ENCODE peak calls at places on chromosomes 7 and 10, in eight cellular contexts. B, G, L, Q, M, P, N and H are unnamed samples.

GRCh38 chr7:116591202-116592040 is 66.6 kb downstream of the CAV1 start:
- DNase-seq in B (no peak), G (no peak), L (no peak), Q (no peak), M (no peak), P (no peak), N (no peak), H (no peak)

GRCh38 chr10:88499569-88500470 is 83.3 kb downstream of the RNLS start:
- DNase-seq in B (no peak), G (no peak), L (no peak), Q (no peak), M (no peak), P (no peak), N (no peak), H (no peak)

GRCh38 chr7:93897680-93898079 is 7.1 kb upstream of the TFPI2 start:
- DNase-seq in B (no peak), G (no peak), L (no peak), Q (no peak), M (no peak), P (no peak), N (no peak), H (no peak)

GRCh38 chr7:3754488-3755365 is 453.7 kb downstream of the SDK1 start:
- DNase-seq in B (no peak), G (no peak), L (no peak), Q (no peak), M (peak; percentile 70), P (no peak), N (no peak), H (peak; percentile 77)

GRCh38 chr10:101672536-101672935 is 22.4 kb downstream of the FBXW4 start:
- DNase-seq in B (no peak), G (no peak), L (no peak), Q (no peak), M (peak; percentile 39), P (no peak), N (no peak), H (peak; percentile 26)

GRCh38 chr10:7501157-7501556 is 90.3 kb upstream of the SFMBT2 start:
- DNase-seq in B (no peak), G (no peak), L (no peak), Q (no peak), M (no peak), P (no peak), N (no peak), H (no peak)

GRCh38 chr7:44706788-44707557 is 41.7 kb upstream of the ZMIZ2 start:
- DNase-seq in B (no peak), G (no peak), L (no peak), Q (no peak), M (no peak), P (no peak), N (no peak), H (no peak)

GRCh38 chr7:33459340-33459751 is 330.0 kb downstream of the BBS9 start:
- DNase-seq in B (no peak), G (peak; percentile 26), L (no peak), Q (no peak), M (no peak), P (no peak), N (no peak), H (no peak)

GRCh38 chr10:13399752-13400151 is 51.7 kb upstream of the SEPHS1 start:
- DNase-seq in B (no peak), G (no peak), L (no peak), Q (no peak), M (no peak), P (no peak), N (no peak), H (no peak)

GRCh38 chr10:3786295-3786981 is 1.4 kb upstream of the KLF6 start:
- DNase-seq in B (peak; percentile 60), G (peak; percentile 68), L (peak; percentile 38), Q (no peak), M (no peak), P (no peak), N (peak; percentile 24), H (no peak)

GRCh38 chr10:5485948-5486851 is 13.2 kb downstream of the CALML5 start:
- DNase-seq in B (no peak), G (no peak), L (no peak), Q (no peak), M (no peak), P (no peak), N (no peak), H (no peak)

GRCh38 chr7:112370436-112370835 is 79.8 kb upstream of the IFRD1 start:
- DNase-seq in B (no peak), G (no peak), L (no peak), Q (no peak), M (no peak), P (no peak), N (no peak), H (no peak)

GRCh38 chr7:158582089-158582456 is 5.5 kb downstream of the PTPRN2 start:
- DNase-seq in B (no peak), G (no peak), L (no peak), Q (no peak), M (no peak), P (no peak), N (no peak), H (no peak)